ENCODE peak calls at places on chromosome 1, in five cellular contexts. Y is endothelial cell of umbilical vein, B is posterior cingulate gyrus, D is NCI-H69, V is NCI-H2029 treated with DMSO at 0.1 percent for 48 hours. P is an unnamed sample.

GRCh38 chr1:42765832-42766722 is 751 bp downstream of the P3H1 start:
- DNase-seq in B (peak; percentile 89), Y (peak; percentile 80), D (peak; percentile 74), V (peak; percentile 57), P (peak; percentile 33)

GRCh38 chr1:160681067-160681890 is 30.3 kb downstream of the CD48 start:
- DNase-seq in Y (peak; percentile 30), B (peak; percentile 76), D (peak; percentile 46), V (no peak), P (no peak)

GRCh38 chr1:246091477-246091876 is 415.6 kb downstream of the SMYD3 start:
- DNase-seq in Y (no peak), D (no peak), V (no peak), B (no peak), P (no peak)

GRCh38 chr1:30562559-30562958 is 160.8 kb downstream of the MATN1 start:
- DNase-seq in V (no peak), B (no peak), Y (no peak), D (no peak), P (no peak)

GRCh38 chr1:99756598-99756997 is 9.8 kb downstream of the FRRS1 start:
- DNase-seq in V (no peak), D (no peak), Y (no peak), B (no peak), P (no peak)

GRCh38 chr1:58618303-58618702 is 41.3 kb upstream of the TACSTD2 start:
- DNase-seq in Y (peak; percentile 96), D (no peak), B (no peak), V (no peak), P (no peak)

GRCh38 chr1:201724039-201724759 is 104.8 kb upstream of the IPO9 start:
- DNase-seq in B (no peak), V (no peak), Y (no peak), D (no peak), P (no peak)

GRCh38 chr1:206002833-206003532 is at the start of gene RAB7B:
- DNase-seq in D (no peak), V (no peak), Y (no peak), B (peak; percentile 89), P (no peak)

GRCh38 chr1:165629131-165629530 is 1.9 kb upstream of the MGST3 start:
- DNase-seq in B (no peak), Y (no peak), D (no peak), V (no peak), P (no peak)

GRCh38 chr1:224639426-224639975 is 23.4 kb downstream of the CNIH3 start:
- DNase-seq in Y (peak; percentile 58), B (no peak), V (no peak), D (no peak), P (no peak)

GRCh38 chr1:41891403-41891896 is 27.3 kb downstream of the HIVEP3 start:
- DNase-seq in B (no peak), D (peak; percentile 22), Y (peak; percentile 62), V (peak; percentile 100), P (peak; percentile 33)

GRCh38 chr1:93180723-93181613 is at the start of gene CCDC18:
- DNase-seq in B (no peak), Y (peak; percentile 36), V (no peak), D (no peak), P (no peak)

GRCh38 chr1:8389962-8390535 is 72.1 kb downstream of the SLC45A1 start:
- DNase-seq in B (no peak), V (no peak), Y (no peak), D (no peak), P (no peak)

GRCh38 chr1:17434591-17434990 is 4.9 kb downstream of the RCC2 start:
- DNase-seq in B (no peak), V (no peak), D (no peak), Y (no peak), P (no peak)

GRCh38 chr1:160205974-160206369 is 788 bp downstream of the PEA15 start:
- DNase-seq in Y (peak; percentile 58), V (no peak), D (peak; percentile 65), B (peak; percentile 88), P (no peak)

GRCh38 chr1:26582836-26583460 is 53.4 kb downstream of the RPS6KA1 start:
- DNase-seq in Y (no peak), B (no peak), D (no peak), V (no peak), P (no peak)